ENCODE peak calls at places on chromosomes 16 and 17, in six cellular contexts. F is ovary; P is pancreas; T is CD8-positive, alpha-beta T cell; Y is Caco-2; N is K562. E is an unnamed sample.

GRCh38 chr17:47731396-47731795 is 1.6 kb upstream of the TBX21 start:
- DNase-seq in N (no peak), Y (peak), T (no peak), F (no peak), P (no peak), E (no peak)

GRCh38 chr16:31179747-31180458 is at the start of gene FUS:
- DNase-seq in T (peak), N (peak), P (peak), F (peak), Y (peak), E (peak)

GRCh38 chr16:77540656-77541055 is 105.8 kb upstream of the ADAMTS18 start:
- DNase-seq in T (no peak), F (no peak), P (no peak), Y (no peak), N (no peak), E (no peak)

GRCh38 chr16:50627419-50627818 is 53.7 kb downstream of the SNX20 start:
- DNase-seq in Y (no peak), P (no peak), T (peak), N (no peak), F (peak), E (no peak)

GRCh38 chr16:56279132-56279531 is 87.8 kb downstream of the GNAO1 start:
- DNase-seq in N (no peak), P (no peak), T (peak), Y (peak), F (no peak), E (peak)

GRCh38 chr17:11035681-11036080 is 197.8 kb upstream of the PIRT start:
- DNase-seq in F (no peak), T (no peak), Y (no peak), N (no peak), P (no peak), E (no peak)

GRCh38 chr16:12095275-12096161 is 119.0 kb downstream of the SNX29 start:
- DNase-seq in T (peak), P (no peak), F (peak), Y (peak), N (peak), E (no peak)

GRCh38 chr16:30018731-30019158 is 4.3 kb upstream of the C16orf92 start:
- DNase-seq in N (no peak), P (no peak), F (no peak), T (no peak), Y (no peak), E (no peak)

GRCh38 chr17:44308865-44309264 is 464 bp downstream of the RUNDC3A start:
- DNase-seq in F (no peak), P (no peak), Y (no peak), T (peak), N (no peak), E (no peak)

GRCh38 chr16:1189455-1189854 is 35.6 kb downstream of the TPSG1 start:
- DNase-seq in Y (no peak), N (no peak), T (no peak), P (no peak), F (no peak), E (no peak)

GRCh38 chr16:57803413-57803990 is 1.2 kb upstream of the KIFC3 start:
- DNase-seq in N (peak), Y (no peak), F (peak), P (peak), T (no peak), E (no peak)

GRCh38 chr17:34126965-34127364 is 128.1 kb upstream of the CCL2 start:
- DNase-seq in T (no peak), P (no peak), Y (no peak), N (no peak), F (no peak), E (no peak)

GRCh38 chr16:75287708-75288107 is 36.3 kb upstream of the BCAR1 start:
- DNase-seq in Y (no peak), N (peak), P (no peak), T (no peak), F (no peak), E (no peak)

GRCh38 chr17:58535431-58535830 is 21.0 kb upstream of the MTMR4 start:
- DNase-seq in F (no peak), T (no peak), N (no peak), P (no peak), Y (no peak), E (no peak)

GRCh38 chr16:30065943-30066881 is 652 bp downstream of the ALDOA start:
- DNase-seq in P (peak), N (peak), T (no peak), F (peak), Y (no peak), E (peak)

GRCh38 chr17:81232616-81233241 is 6.1 kb downstream of the TEPSIN start:
- DNase-seq in Y (no peak), P (no peak), N (no peak), F (no peak), T (no peak), E (no peak)

GRCh38 chr17:54405826-54406225 is 494.8 kb upstream of the TOM1L1 start:
- DNase-seq in N (no peak), Y (no peak), F (no peak), P (no peak), T (no peak), E (no peak)

GRCh38 chr16:69917739-69918138 is 33.4 kb upstream of the CLEC18A start:
- DNase-seq in N (no peak), T (no peak), Y (peak), F (peak), P (peak), E (no peak)

GRCh38 chr17:50495217-50495823 is 12.9 kb upstream of the MYCBPAP start:
- DNase-seq in Y (no peak), F (no peak), P (no peak), N (no peak), T (no peak), E (no peak)

GRCh38 chr16:85535352-85536072 is 77.6 kb upstream of the GSE1 start:
- DNase-seq in P (peak), N (peak), F (no peak), T (no peak), Y (peak), E (no peak)

GRCh38 chr16:1333149-1333812 is at the start of gene BAIAP3:
- DNase-seq in N (peak), F (no peak), T (peak), P (no peak), Y (no peak), E (no peak)

GRCh38 chr17:1643293-1643998 is 2.1 kb downstream of the SCARF1 start:
- DNase-seq in P (peak), F (no peak), Y (peak), T (peak), N (no peak), E (no peak)

GRCh38 chr17:48137658-48138057 is 30.1 kb downstream of the SNX11 start:
- DNase-seq in P (no peak), Y (no peak), T (no peak), N (no peak), F (no peak), E (no peak)

GRCh38 chr16:2854700-2855309 is 3.2 kb downstream of the PRSS22 start:
- DNase-seq in N (peak), Y (no peak), P (no peak), T (no peak), F (no peak), E (no peak)
- TF ChIP-seq CTCF in N (peak), Y (peak), P (no peak), T (no peak), F (no peak), E (peak)

GRCh38 chr17:16470302-16470701 is 21.7 kb downstream of the LRRC75A start:
- DNase-seq in N (no peak), P (no peak), F (no peak), Y (no peak), T (no peak), E (no peak)
- TF ChIP-seq CTCF in N (no peak), P (no peak), F (no peak), Y (no peak), T (no peak), E (no peak)

GRCh38 chr17:4249452-4250029 is 14.2 kb downstream of the ANKFY1 start:
- DNase-seq in P (no peak), Y (no peak), T (no peak), F (no peak), N (peak), E (no peak)
- TF ChIP-seq CTCF in P (no peak), Y (peak), T (peak), F (no peak), N (peak), E (peak)

DNA sequence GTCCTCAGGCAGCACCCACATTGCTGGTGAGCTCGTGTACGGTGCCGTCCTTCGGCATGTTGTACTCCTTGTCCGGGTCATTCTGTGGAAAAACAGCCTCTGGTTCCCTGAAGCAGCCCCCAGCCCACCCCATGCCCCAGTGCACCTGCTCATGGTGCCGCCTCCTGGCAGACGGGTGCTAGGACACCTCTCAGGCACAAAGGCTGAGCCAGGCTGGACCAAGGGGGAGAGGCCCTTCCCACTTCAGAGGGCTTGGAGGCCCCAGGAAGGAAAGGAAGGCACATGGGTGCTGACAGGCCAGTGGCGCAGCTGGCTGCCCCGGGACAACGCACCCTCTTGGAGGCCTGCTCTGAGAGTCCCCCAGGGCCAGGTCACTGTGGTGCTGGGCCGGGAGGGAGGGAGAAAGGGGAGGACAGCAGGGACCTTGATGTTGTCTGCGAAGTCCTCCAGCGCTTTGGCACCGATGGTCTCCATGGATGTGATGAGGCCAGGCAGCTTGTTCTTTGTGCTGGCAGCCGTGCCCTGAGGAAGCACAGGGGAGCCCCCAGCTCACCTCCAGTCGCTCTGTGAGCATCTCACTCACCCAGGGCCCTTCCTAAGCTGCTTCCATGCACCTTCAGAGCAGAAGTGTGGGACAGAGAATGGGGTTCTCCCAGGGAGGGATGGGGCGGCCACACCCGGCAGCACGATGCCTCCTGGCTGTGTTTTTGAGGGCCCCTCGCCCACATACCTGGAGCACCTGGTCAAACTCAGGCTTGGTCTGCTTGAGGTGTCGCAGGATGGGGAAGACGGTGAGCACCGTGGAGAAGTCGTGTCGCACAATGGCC is 9.3 kb downstream of the ZACN start:
- DNase-seq in F (no peak), N (no peak), P (peak), Y (no peak), T (no peak), E (no peak)
- TF ChIP-seq CTCF in F (no peak), N (peak), P (no peak), Y (peak), T (no peak), E (no peak)

GRCh38 chr17:74280093-74280513 is 6.1 kb downstream of the DNAI2 start:
- DNase-seq in N (no peak), T (peak), F (no peak), P (no peak), Y (no peak), E (peak)

GRCh38 chr17:74283371-74283673 is 9.3 kb downstream of the DNAI2 start:
- DNase-seq in N (no peak), T (no peak), F (no peak), Y (no peak), P (peak), E (no peak)

GRCh38 chr17:74287203-74287602 is 13.2 kb downstream of the DNAI2 start:
- DNase-seq in P (no peak), F (no peak), N (no peak), T (no peak), Y (no peak), E (no peak)

GRCh38 chr17:74281799-74282198 is 7.8 kb downstream of the DNAI2 start:
- DNase-seq in N (no peak), T (no peak), F (no peak), Y (no peak), P (no peak), E (no peak)

DNA sequence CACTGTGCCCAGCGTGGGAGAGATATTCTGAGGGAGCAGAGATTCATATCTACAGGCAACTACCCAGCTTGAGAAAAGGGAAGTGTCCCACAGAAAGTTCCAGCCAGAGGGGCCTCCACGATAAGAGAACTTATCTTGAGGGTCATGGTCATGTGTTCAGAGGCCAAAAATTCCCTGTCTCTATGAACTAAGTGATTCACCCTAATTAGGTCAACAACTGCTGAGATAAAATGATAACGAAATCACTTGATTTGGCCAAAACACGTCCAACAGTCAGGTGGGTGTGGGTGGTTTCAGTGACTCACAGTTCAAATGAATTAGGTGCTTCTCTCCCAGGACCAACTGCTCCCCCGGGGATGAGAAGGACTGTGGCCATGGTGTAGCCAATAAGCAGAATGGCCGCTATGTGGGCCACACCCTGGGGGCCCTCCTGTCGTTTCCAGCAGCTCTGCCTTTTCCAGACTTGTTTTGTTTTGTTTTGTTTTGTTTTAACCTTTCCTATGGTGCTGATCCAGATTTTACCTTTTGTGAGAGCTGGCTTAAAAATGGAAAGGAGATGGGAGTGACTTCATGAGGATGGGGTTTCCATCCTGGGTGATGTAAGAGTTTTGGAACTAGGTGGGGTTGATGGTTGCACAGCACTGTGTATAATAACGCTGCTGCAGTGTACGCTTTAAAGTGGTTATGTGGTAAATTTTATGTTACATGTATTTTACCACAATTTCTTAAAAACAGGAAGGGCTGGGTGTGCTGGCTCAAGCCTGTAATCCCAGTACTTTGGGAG is 8.7 kb downstream of the DNAI2 start:
- DNase-seq in P (no peak), Y (peak), F (no peak), T (peak), N (peak), E (peak)
- TF ChIP-seq CTCF in P (no peak), Y (no peak), F (no peak), T (no peak), N (no peak), E (no peak)

GRCh38 chr16:67919618-67920210 is 11.9 kb downstream of the CTRL start:
- DNase-seq in T (no peak), N (no peak), Y (no peak), F (no peak), P (peak), E (no peak)
- TF ChIP-seq CTCF in T (no peak), N (peak), Y (peak), F (no peak), P (no peak), E (no peak)

DNA sequence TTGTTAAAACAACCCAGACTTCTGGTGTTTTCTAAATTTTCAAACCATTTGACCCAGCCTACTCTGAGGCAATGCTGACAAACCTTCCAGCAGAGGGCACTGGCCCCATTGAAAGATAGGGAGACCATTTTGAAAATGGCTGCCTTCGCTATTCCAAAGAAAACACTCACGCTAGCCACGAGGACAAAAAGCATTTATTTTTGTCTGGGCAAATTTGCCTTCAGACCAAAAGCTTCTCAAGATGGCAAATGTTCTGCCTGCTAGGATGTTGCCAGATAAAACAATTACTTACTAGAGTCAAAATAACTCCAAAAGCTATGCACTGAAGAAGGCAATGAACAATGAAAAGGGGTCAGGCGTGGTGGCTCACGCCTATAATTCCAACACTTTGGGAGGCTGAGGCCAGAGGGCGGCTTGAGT is 296.7 kb upstream of the IRX5 start:
- DNase-seq in N (peak), P (no peak), T (no peak), Y (no peak), F (no peak), E (no peak)
- TF ChIP-seq CTCF in N (peak), P (no peak), T (no peak), Y (peak), F (no peak), E (no peak)

GRCh38 chr16:87951550-87952538 is 610 bp downstream of the BANP start:
- DNase-seq in F (no peak), T (peak), P (peak), N (peak), Y (no peak), E (no peak)
- TF ChIP-seq CTCF in F (no peak), T (no peak), P (no peak), N (peak), Y (peak), E (peak)

E was measured in CD14-positive monocyte.